ENCODE peak calls at places on chromosomes 16 and 17, in nine cellular contexts. V, X, I, Z, A, R, C, E and L are unnamed samples.

GRCh38 chr16:82641336-82641984 is 14.7 kb downstream of the CDH13 start:
- DNase-seq in V (no peak), X (no peak), I (no peak), Z (no peak), A (no peak), R (no peak), C (no peak), E (peak; percentile 11), L (no peak)

GRCh38 chr17:15740570-15741120 is 8.6 kb downstream of the TBC1D26 start:
- DNase-seq in V (no peak), X (no peak), I (no peak), Z (no peak), A (no peak), R (no peak), C (no peak), E (no peak), L (no peak)

GRCh38 chr17:10247806-10248334 is 49.5 kb upstream of the GAS7 start:
- DNase-seq in V (no peak), X (no peak), I (no peak), Z (no peak), A (no peak), R (no peak), C (no peak), E (no peak), L (no peak)

GRCh38 chr16:85168732-85169256 is 56.5 kb upstream of the CIBAR2 start:
- DNase-seq in V (peak; percentile 30), X (no peak), I (no peak), Z (peak; percentile 76), A (no peak), R (no peak), C (no peak), E (no peak), L (no peak)

GRCh38 chr17:36940313-36941264 is 3.3 kb downstream of the LHX1 start:
- DNase-seq in V (no peak), X (no peak), I (no peak), Z (peak; percentile 50), A (no peak), R (no peak), C (no peak), E (no peak), L (no peak)

GRCh38 chr17:36070427-36070826 is 6.4 kb downstream of the CCL18 start:
- DNase-seq in V (no peak), X (no peak), I (no peak), Z (no peak), A (no peak), R (no peak), C (no peak), E (no peak), L (no peak)

GRCh38 chr16:88030498-88030897 is 79.3 kb downstream of the BANP start:
- DNase-seq in V (no peak), X (no peak), I (no peak), Z (no peak), A (no peak), R (no peak), C (no peak), E (no peak), L (no peak)

GRCh38 chr17:7848665-7849184 is 6.1 kb upstream of the TMEM88 start:
- DNase-seq in V (no peak), X (no peak), I (no peak), Z (no peak), A (no peak), R (no peak), C (no peak), E (no peak), L (no peak)

GRCh38 chr16:74659041-74659440 is 7.6 kb downstream of the RFWD3 start:
- DNase-seq in V (no peak), X (no peak), I (no peak), Z (no peak), A (no peak), R (no peak), C (no peak), E (no peak), L (no peak)

GRCh38 chr17:81135503-81136283 is 29.6 kb upstream of the PVALEF start:
- DNase-seq in V (no peak), X (no peak), I (peak; percentile 76), Z (no peak), A (no peak), R (no peak), C (no peak), E (no peak), L (peak; percentile 89)

GRCh38 chr17:77312786-77313599 is 172.2 kb downstream of the SEC14L1 start:
- DNase-seq in V (peak; percentile 55), X (no peak), I (no peak), Z (no peak), A (no peak), R (no peak), C (no peak), E (no peak), L (no peak)

GRCh38 chr17:70242781-70243437 is 73.6 kb downstream of the KCNJ2 start:
- DNase-seq in V (no peak), X (no peak), I (no peak), Z (no peak), A (no peak), R (no peak), C (no peak), E (no peak), L (no peak)

GRCh38 chr17:80476877-80477646 is 655 bp upstream of the NPTX1 start:
- DNase-seq in V (no peak), X (no peak), I (no peak), Z (no peak), A (no peak), R (no peak), C (no peak), E (no peak), L (no peak)